ENCODE peak calls at places on chromosome 20, in four cellular contexts. One of them, this sample, is unnamed.
A peak's percentile ranks its signal among the peaks of the same experiment; 100 is the strongest.

GRCh38 chr20:45372646-45373352 is 5.3 kb downstream of the TP53TG5 start:
- ATAC-seq in HepG2: no peak
- ATAC-seq in upper lobe of left lung: peak; percentile 78
- ATAC-seq in K562: no peak
- ATAC-seq in this sample: peak; percentile 44

GRCh38 chr20:64261138-64261537 is 5.6 kb downstream of the PCMTD2 start:
- ATAC-seq in HepG2: no peak
- ATAC-seq in upper lobe of left lung: no peak
- ATAC-seq in K562: no peak
- ATAC-seq in this sample: peak; percentile 86

GRCh38 chr20:4040283-4041179 is 25.2 kb upstream of the RNF24 start:
- ATAC-seq in HepG2: no peak
- ATAC-seq in upper lobe of left lung: peak; percentile 36
- ATAC-seq in K562: no peak
- ATAC-seq in this sample: no peak

GRCh38 chr20:56916345-56916622 is 287.2 kb downstream of the TFAP2C start:
- ATAC-seq in HepG2: no peak
- ATAC-seq in upper lobe of left lung: no peak
- ATAC-seq in K562: no peak
- ATAC-seq in this sample: no peak

GRCh38 chr20:1494436-1494835 is 3.2 kb upstream of the SIRPB2 start:
- ATAC-seq in HepG2: no peak
- ATAC-seq in upper lobe of left lung: no peak
- ATAC-seq in K562: no peak
- ATAC-seq in this sample: no peak

GRCh38 chr20:59164681-59165388 is 1.2 kb downstream of the ZNF831 start:
- ATAC-seq in HepG2: no peak
- ATAC-seq in upper lobe of left lung: no peak
- ATAC-seq in K562: no peak
- ATAC-seq in this sample: no peak

GRCh38 chr20:1671891-1672669 is 14.5 kb upstream of the SIRPG start:
- ATAC-seq in HepG2: no peak
- ATAC-seq in upper lobe of left lung: no peak
- ATAC-seq in K562: no peak
- ATAC-seq in this sample: no peak

GRCh38 chr20:48749437-48749836 is 78.4 kb downstream of the PREX1 start:
- ATAC-seq in HepG2: no peak
- ATAC-seq in upper lobe of left lung: no peak
- ATAC-seq in K562: peak; percentile 52
- ATAC-seq in this sample: no peak

GRCh38 chr20:32289661-32290431 is 12.4 kb downstream of the KIF3B start:
- ATAC-seq in HepG2: peak; percentile 96
- ATAC-seq in upper lobe of left lung: no peak
- ATAC-seq in K562: no peak
- ATAC-seq in this sample: no peak

GRCh38 chr20:29119141-29119540 is 2138.3 kb upstream of the DEFB115 start:
- ATAC-seq in HepG2: no peak
- ATAC-seq in upper lobe of left lung: peak; percentile 81
- ATAC-seq in K562: no peak
- ATAC-seq in this sample: no peak

GRCh38 chr20:23659989-23660837 is 22.5 kb upstream of the CST3 start:
- ATAC-seq in HepG2: peak; percentile 22
- ATAC-seq in upper lobe of left lung: no peak
- ATAC-seq in K562: peak; percentile 83
- ATAC-seq in this sample: peak; percentile 59

GRCh38 chr20:44204156-44204831 is 6.3 kb downstream of the OSER1 start:
- ATAC-seq in HepG2: no peak
- ATAC-seq in upper lobe of left lung: peak; percentile 78
- ATAC-seq in K562: peak; percentile 72
- ATAC-seq in this sample: peak; percentile 87

GRCh38 chr20:19327401-19327800 is 115.0 kb downstream of the SLC24A3 start:
- ATAC-seq in HepG2: no peak
- ATAC-seq in upper lobe of left lung: peak; percentile 27
- ATAC-seq in K562: no peak
- ATAC-seq in this sample: no peak

GRCh38 chr20:44495802-44496481 is 20.3 kb downstream of the TTPAL start:
- ATAC-seq in HepG2: peak; percentile 17
- ATAC-seq in upper lobe of left lung: no peak
- ATAC-seq in K562: no peak
- ATAC-seq in this sample: no peak

GRCh38 chr20:2838847-2839671 is 1.4 kb downstream of the PCED1A start:
- ATAC-seq in HepG2: no peak
- ATAC-seq in upper lobe of left lung: no peak
- ATAC-seq in K562: no peak
- ATAC-seq in this sample: no peak

GRCh38 chr20:32474967-32475819 is 109.9 kb downstream of the NOL4L start:
- ATAC-seq in HepG2: peak; percentile 72
- ATAC-seq in upper lobe of left lung: peak; percentile 94
- ATAC-seq in K562: peak; percentile 97
- ATAC-seq in this sample: peak; percentile 93

GRCh38 chr20:60788070-60788469 is 464.0 kb upstream of the CDH4 start:
- ATAC-seq in HepG2: no peak
- ATAC-seq in upper lobe of left lung: no peak
- ATAC-seq in K562: no peak
- ATAC-seq in this sample: no peak

GRCh38 chr20:45867811-45868176 is 10.4 kb downstream of the ZSWIM3 start:
- ATAC-seq in HepG2: no peak
- ATAC-seq in upper lobe of left lung: no peak
- ATAC-seq in K562: no peak
- ATAC-seq in this sample: no peak

GRCh38 chr20:5168582-5169396 is 42.0 kb downstream of the CDS2 start:
- ATAC-seq in HepG2: no peak
- ATAC-seq in upper lobe of left lung: peak; percentile 57
- ATAC-seq in K562: no peak
- ATAC-seq in this sample: peak; percentile 54

GRCh38 chr20:46119028-46119546 is 973 bp downstream of the CD40 start:
- ATAC-seq in HepG2: peak; percentile 6
- ATAC-seq in upper lobe of left lung: peak; percentile 3
- ATAC-seq in K562: no peak
- ATAC-seq in this sample: no peak

GRCh38 chr20:62487-62886 is 25.0 kb upstream of the DEFB125 start:
- ATAC-seq in HepG2: no peak
- ATAC-seq in upper lobe of left lung: peak; percentile 64
- ATAC-seq in K562: no peak
- ATAC-seq in this sample: no peak

GRCh38 chr20:483791-484644 is 21.7 kb upstream of the TBC1D20 start:
- ATAC-seq in HepG2: no peak
- ATAC-seq in upper lobe of left lung: no peak
- ATAC-seq in K562: no peak
- ATAC-seq in this sample: no peak

GRCh38 chr20:63567132-63567381 is 7.0 kb downstream of the HELZ2 start:
- ATAC-seq in HepG2: no peak
- ATAC-seq in upper lobe of left lung: peak; percentile 1
- ATAC-seq in K562: no peak
- ATAC-seq in this sample: no peak

DNA sequence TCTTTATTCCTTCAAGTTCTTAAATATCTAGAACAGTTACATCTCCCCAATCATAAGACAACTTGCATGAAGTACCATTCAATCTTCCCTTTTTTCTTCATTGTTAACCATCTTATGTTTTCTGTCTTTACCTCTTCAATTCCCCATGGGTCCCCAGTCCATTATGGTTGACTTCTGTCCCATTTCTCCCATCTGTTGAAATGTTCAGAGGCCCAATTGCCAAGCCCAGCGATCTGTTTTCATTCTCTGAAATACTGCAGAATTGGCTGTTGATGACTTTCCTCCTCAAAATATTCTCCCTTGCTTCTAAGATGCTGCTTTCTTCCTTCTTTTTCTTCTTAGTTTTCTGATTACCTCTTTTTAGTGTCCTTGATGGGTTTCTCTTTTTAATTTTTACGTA is 26.0 kb downstream of the DSTN start:
- ATAC-seq in HepG2: no peak
- ATAC-seq in upper lobe of left lung: no peak
- ATAC-seq in K562: no peak
- ATAC-seq in this sample: no peak
- H3K4me3 ChIP-seq in HepG2: no peak overlapping the region
- H3K4me3 ChIP-seq in upper lobe of left lung: no peak overlapping the region
- H3K4me3 ChIP-seq in K562: no peak overlapping the region
- H3K4me3 ChIP-seq in this sample: peak overlapping the region; percentile 21

DNA sequence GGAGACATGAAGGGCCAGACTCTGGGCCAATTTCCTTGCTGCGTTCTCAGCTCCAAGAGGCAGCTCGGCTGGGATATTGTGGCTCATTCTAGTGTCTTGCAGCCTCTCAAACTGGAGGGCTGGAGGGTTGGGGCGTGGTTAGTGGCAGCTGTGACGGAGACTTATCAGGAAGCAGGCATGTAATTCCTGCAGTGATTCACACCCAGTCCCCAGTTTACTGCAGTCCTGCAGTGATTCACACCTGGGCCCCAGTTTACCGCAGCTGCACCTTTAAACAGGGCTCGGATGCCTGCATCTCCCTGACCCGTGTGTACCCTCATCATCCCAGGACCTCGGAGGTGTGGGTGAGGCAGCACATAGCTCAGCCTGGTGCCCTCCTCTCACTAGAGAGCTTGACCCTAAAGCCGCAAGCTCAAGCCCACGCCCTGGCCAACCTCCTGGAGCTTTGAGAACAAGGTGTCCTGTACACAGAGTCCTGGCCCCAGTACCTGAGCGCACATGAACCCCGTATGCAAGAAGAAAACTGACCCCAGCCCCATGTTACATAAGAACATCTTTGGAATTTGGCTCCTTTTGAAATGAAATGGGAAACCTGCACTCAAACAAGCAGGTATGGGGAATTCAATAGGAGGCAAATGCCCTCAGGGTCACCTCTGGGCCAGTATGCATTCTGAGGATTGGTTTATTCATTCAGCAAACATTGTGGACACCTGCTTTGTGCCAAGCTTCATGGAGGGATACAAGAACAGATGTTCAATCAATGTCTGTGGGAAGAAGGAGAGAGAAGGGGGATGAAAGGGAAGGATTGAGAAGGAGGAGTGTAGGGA is 55.3 kb upstream of the FAM83D start:
- ATAC-seq in HepG2: no peak
- ATAC-seq in upper lobe of left lung: no peak
- ATAC-seq in K562: peak; percentile 68
- ATAC-seq in this sample: no peak
- TF ChIP-seq EP300 in HepG2: no peak
- TF ChIP-seq EP300 in upper lobe of left lung: no peak
- TF ChIP-seq EP300 in K562: no peak
- TF ChIP-seq EP300 in this sample: no peak

GRCh38 chr20:50293244-50294139 is 102.9 kb downstream of the CEBPB start:
- ATAC-seq in HepG2: peak; percentile 2
- ATAC-seq in upper lobe of left lung: no peak
- ATAC-seq in K562: no peak
- ATAC-seq in this sample: no peak

GRCh38 chr20:50291428-50292323 is 101.0 kb downstream of the CEBPB start:
- ATAC-seq in HepG2: no peak
- ATAC-seq in upper lobe of left lung: no peak
- ATAC-seq in K562: no peak
- ATAC-seq in this sample: no peak

GRCh38 chr20:50290815-50291214 is 100.2 kb downstream of the CEBPB start:
- ATAC-seq in HepG2: no peak
- ATAC-seq in upper lobe of left lung: no peak
- ATAC-seq in K562: no peak
- ATAC-seq in this sample: no peak

GRCh38 chr20:50294164-50295088 is 103.8 kb downstream of the CEBPB start:
- ATAC-seq in HepG2: peak; percentile 37
- ATAC-seq in upper lobe of left lung: no peak
- ATAC-seq in K562: no peak
- ATAC-seq in this sample: no peak

DNA sequence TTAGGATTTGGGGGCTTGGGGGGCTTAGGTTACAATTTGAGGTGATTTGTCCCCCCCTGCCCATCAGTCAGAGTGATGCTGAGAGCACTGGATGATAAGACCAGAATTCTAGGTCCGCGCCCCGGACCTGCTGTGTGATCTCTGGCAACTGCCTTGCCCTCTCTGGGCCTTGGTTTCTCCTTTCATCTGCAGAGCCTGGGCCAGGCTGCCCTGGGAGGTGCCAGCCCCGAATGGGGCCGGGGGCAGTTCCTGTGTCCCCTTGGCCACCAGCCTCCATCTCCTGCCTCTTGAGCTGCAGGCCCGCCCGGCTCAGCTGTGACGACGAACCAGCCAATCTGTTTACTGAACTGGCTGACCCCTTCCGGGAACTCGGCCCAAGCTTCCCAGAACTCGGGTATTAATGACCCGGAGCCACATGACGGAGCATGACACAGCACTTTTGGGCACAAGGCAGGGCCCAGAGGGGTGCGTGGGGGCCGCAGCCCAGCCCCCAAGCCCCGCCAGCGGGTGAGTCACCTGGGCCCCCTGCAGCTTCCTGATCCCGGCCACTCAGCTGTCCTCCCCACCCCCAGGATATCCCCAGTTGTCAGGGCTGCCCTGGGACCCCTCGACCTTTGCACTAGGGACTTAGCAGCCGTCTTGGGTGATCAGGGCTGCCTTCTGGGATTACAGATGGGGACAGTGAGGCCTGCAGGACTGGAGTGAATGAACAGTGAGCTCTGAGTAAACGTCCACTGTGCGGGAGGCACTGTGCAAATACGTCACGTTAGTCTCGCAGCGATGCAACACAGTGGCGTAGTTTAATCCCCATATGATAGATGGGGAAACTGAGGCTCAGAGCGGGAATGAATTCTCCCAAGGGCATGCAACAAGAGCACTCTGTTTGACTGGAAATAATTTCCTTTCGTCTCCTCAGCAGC is 102.0 kb downstream of the CEBPB start:
- ATAC-seq in HepG2: peak; percentile 69
- ATAC-seq in upper lobe of left lung: peak; percentile 84
- ATAC-seq in K562: peak; percentile 93
- ATAC-seq in this sample: peak; percentile 89
- TF ChIP-seq POLR2AphosphoS5 in HepG2: peak; percentile 60
- TF ChIP-seq POLR2AphosphoS5 in upper lobe of left lung: peak; percentile 88
- TF ChIP-seq POLR2AphosphoS5 in K562: peak; percentile 53
- TF ChIP-seq POLR2AphosphoS5 in this sample: peak; percentile 99

GRCh38 chr20:58133020-58133419 is 95.4 kb downstream of the ANKRD60 start:
- ATAC-seq in HepG2: no peak
- ATAC-seq in upper lobe of left lung: no peak
- ATAC-seq in K562: no peak
- ATAC-seq in this sample: no peak

GRCh38 chr20:58130156-58130555 is 98.3 kb downstream of the ANKRD60 start:
- ATAC-seq in HepG2: no peak
- ATAC-seq in upper lobe of left lung: no peak
- ATAC-seq in K562: no peak
- ATAC-seq in this sample: no peak

GRCh38 chr20:58130574-58130973 is 97.9 kb downstream of the ANKRD60 start:
- ATAC-seq in HepG2: no peak
- ATAC-seq in upper lobe of left lung: no peak
- ATAC-seq in K562: no peak
- ATAC-seq in this sample: no peak

GRCh38 chr20:58131111-58131510 is 97.3 kb downstream of the ANKRD60 start:
- ATAC-seq in HepG2: no peak
- ATAC-seq in upper lobe of left lung: no peak
- ATAC-seq in K562: no peak
- ATAC-seq in this sample: no peak

DNA sequence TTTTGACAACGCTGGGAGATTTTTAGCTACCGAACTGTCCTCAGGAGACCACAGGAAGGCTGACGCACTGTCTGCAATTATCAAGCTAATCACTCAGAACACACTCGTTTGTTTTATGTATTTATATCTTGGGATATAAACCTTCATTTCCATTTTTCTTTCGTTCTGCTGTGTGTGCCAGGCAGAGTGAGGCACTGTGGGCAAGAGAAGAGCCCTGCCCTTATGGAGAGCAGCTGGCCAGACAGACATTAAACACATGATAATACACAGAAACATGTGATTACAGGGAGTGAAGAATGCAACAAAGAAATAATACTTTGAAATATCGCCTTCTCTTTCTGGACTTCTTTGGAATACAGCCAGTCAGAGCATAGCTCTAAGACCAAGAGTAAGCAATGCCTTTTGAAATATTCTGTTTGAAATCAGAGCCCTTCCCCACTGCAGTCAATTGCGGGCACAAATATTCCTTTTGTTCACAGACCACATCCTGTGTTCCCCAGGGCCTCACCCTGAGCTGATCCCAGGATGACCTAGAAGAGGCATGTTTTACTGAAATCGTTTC is 96.8 kb downstream of the ANKRD60 start:
- ATAC-seq in HepG2: peak; percentile 75
- ATAC-seq in upper lobe of left lung: no peak
- ATAC-seq in K562: no peak
- ATAC-seq in this sample: no peak
- H3K4me3 ChIP-seq in HepG2: no peak overlapping the region
- H3K4me3 ChIP-seq in upper lobe of left lung: no peak overlapping the region
- H3K4me3 ChIP-seq in K562: no peak overlapping the region
- H3K4me3 ChIP-seq in this sample: peak overlapping the region; percentile 18